ENCODE peak calls at places on chromosomes 3 and 15, in six cellular contexts. One of them, this sample, is unnamed.
A peak's percentile ranks its signal among the peaks of the same experiment; 100 is the strongest.

GRCh38 chr3:183554377-183554776 is 1.1 kb downstream of the KLHL6 start:
- DNase-seq in NCI-H774: no peak
- DNase-seq in Right ventricle myocardium superior: no peak
- DNase-seq in stimulated activated CD4-positive, alpha-beta T cell treated with anti-CD3 and anti-CD28 coated beads, TNF-alpha, amount 100 ng/mL, for 4 hours: no peak
- DNase-seq in heart right ventricle: no peak
- DNase-seq in GM19239: no peak
- DNase-seq in this sample: no peak

GRCh38 chr3:177195941-177196472 is 1.3 kb downstream of the TBL1XR1 start:
- DNase-seq in NCI-H774: no peak
- DNase-seq in Right ventricle myocardium superior: no peak
- DNase-seq in stimulated activated CD4-positive, alpha-beta T cell treated with anti-CD3 and anti-CD28 coated beads, TNF-alpha, amount 100 ng/mL, for 4 hours: no peak
- DNase-seq in heart right ventricle: no peak
- DNase-seq in GM19239: peak; percentile 33
- DNase-seq in this sample: no peak

GRCh38 chr15:60396100-60396499 is 1.7 kb downstream of the ANXA2 start:
- DNase-seq in NCI-H774: no peak
- DNase-seq in Right ventricle myocardium superior: no peak
- DNase-seq in stimulated activated CD4-positive, alpha-beta T cell treated with anti-CD3 and anti-CD28 coated beads, TNF-alpha, amount 100 ng/mL, for 4 hours: no peak
- DNase-seq in heart right ventricle: no peak
- DNase-seq in GM19239: no peak
- DNase-seq in this sample: no peak

GRCh38 chr3:129822679-129823078 is 70.8 kb downstream of the TMCC1 start:
- DNase-seq in NCI-H774: no peak
- DNase-seq in Right ventricle myocardium superior: no peak
- DNase-seq in stimulated activated CD4-positive, alpha-beta T cell treated with anti-CD3 and anti-CD28 coated beads, TNF-alpha, amount 100 ng/mL, for 4 hours: no peak
- DNase-seq in heart right ventricle: no peak
- DNase-seq in GM19239: no peak
- DNase-seq in this sample: no peak

GRCh38 chr3:182937293-182938051 is 42.9 kb downstream of the DCUN1D1 start:
- DNase-seq in NCI-H774: no peak
- DNase-seq in Right ventricle myocardium superior: no peak
- DNase-seq in stimulated activated CD4-positive, alpha-beta T cell treated with anti-CD3 and anti-CD28 coated beads, TNF-alpha, amount 100 ng/mL, for 4 hours: no peak
- DNase-seq in heart right ventricle: no peak
- DNase-seq in GM19239: no peak
- DNase-seq in this sample: no peak

GRCh38 chr3:150871192-150871591 is 34.0 kb downstream of the MINDY4B start:
- DNase-seq in NCI-H774: no peak
- DNase-seq in Right ventricle myocardium superior: no peak
- DNase-seq in stimulated activated CD4-positive, alpha-beta T cell treated with anti-CD3 and anti-CD28 coated beads, TNF-alpha, amount 100 ng/mL, for 4 hours: no peak
- DNase-seq in heart right ventricle: no peak
- DNase-seq in GM19239: no peak
- DNase-seq in this sample: no peak

GRCh38 chr3:64595253-64595694 is 92.5 kb downstream of the ADAMTS9 start:
- DNase-seq in NCI-H774: no peak
- DNase-seq in Right ventricle myocardium superior: peak; percentile 51
- DNase-seq in stimulated activated CD4-positive, alpha-beta T cell treated with anti-CD3 and anti-CD28 coated beads, TNF-alpha, amount 100 ng/mL, for 4 hours: no peak
- DNase-seq in heart right ventricle: peak; percentile 19
- DNase-seq in GM19239: no peak
- DNase-seq in this sample: no peak

GRCh38 chr3:13856006-13856405 is 23.9 kb downstream of the WNT7A start:
- DNase-seq in NCI-H774: no peak
- DNase-seq in Right ventricle myocardium superior: no peak
- DNase-seq in stimulated activated CD4-positive, alpha-beta T cell treated with anti-CD3 and anti-CD28 coated beads, TNF-alpha, amount 100 ng/mL, for 4 hours: no peak
- DNase-seq in heart right ventricle: no peak
- DNase-seq in GM19239: no peak
- DNase-seq in this sample: no peak

GRCh38 chr3:152909180-152909883 is 74.4 kb downstream of the P2RY1 start:
- DNase-seq in NCI-H774: no peak
- DNase-seq in Right ventricle myocardium superior: no peak
- DNase-seq in stimulated activated CD4-positive, alpha-beta T cell treated with anti-CD3 and anti-CD28 coated beads, TNF-alpha, amount 100 ng/mL, for 4 hours: no peak
- DNase-seq in heart right ventricle: no peak
- DNase-seq in GM19239: no peak
- DNase-seq in this sample: no peak

GRCh38 chr15:56307180-56307579 is 58.0 kb upstream of the TEX9 start:
- DNase-seq in NCI-H774: peak; percentile 38
- DNase-seq in Right ventricle myocardium superior: no peak
- DNase-seq in stimulated activated CD4-positive, alpha-beta T cell treated with anti-CD3 and anti-CD28 coated beads, TNF-alpha, amount 100 ng/mL, for 4 hours: no peak
- DNase-seq in heart right ventricle: no peak
- DNase-seq in GM19239: no peak
- DNase-seq in this sample: no peak

GRCh38 chr3:59731909-59732308 is 682.1 kb upstream of the CFAP20DC start:
- DNase-seq in NCI-H774: no peak
- DNase-seq in Right ventricle myocardium superior: no peak
- DNase-seq in stimulated activated CD4-positive, alpha-beta T cell treated with anti-CD3 and anti-CD28 coated beads, TNF-alpha, amount 100 ng/mL, for 4 hours: no peak
- DNase-seq in heart right ventricle: no peak
- DNase-seq in GM19239: no peak
- DNase-seq in this sample: no peak

GRCh38 chr3:71384393-71384792 is 199.1 kb downstream of the FOXP1 start:
- DNase-seq in NCI-H774: no peak
- DNase-seq in Right ventricle myocardium superior: no peak
- DNase-seq in stimulated activated CD4-positive, alpha-beta T cell treated with anti-CD3 and anti-CD28 coated beads, TNF-alpha, amount 100 ng/mL, for 4 hours: no peak
- DNase-seq in heart right ventricle: no peak
- DNase-seq in GM19239: no peak
- DNase-seq in this sample: no peak

GRCh38 chr3:172622916-172623700 is 87.8 kb downstream of the NCEH1 start:
- DNase-seq in NCI-H774: no peak
- DNase-seq in Right ventricle myocardium superior: no peak
- DNase-seq in stimulated activated CD4-positive, alpha-beta T cell treated with anti-CD3 and anti-CD28 coated beads, TNF-alpha, amount 100 ng/mL, for 4 hours: no peak
- DNase-seq in heart right ventricle: no peak
- DNase-seq in GM19239: no peak
- DNase-seq in this sample: no peak

GRCh38 chr3:184592411-184593200 is 31.0 kb downstream of the EPHB3 start:
- DNase-seq in NCI-H774: no peak
- DNase-seq in Right ventricle myocardium superior: no peak
- DNase-seq in stimulated activated CD4-positive, alpha-beta T cell treated with anti-CD3 and anti-CD28 coated beads, TNF-alpha, amount 100 ng/mL, for 4 hours: no peak
- DNase-seq in heart right ventricle: no peak
- DNase-seq in GM19239: no peak
- DNase-seq in this sample: peak; percentile 42

GRCh38 chr3:194606941-194607340 is 26.3 kb downstream of the TMEM44 start:
- DNase-seq in NCI-H774: no peak
- DNase-seq in Right ventricle myocardium superior: no peak
- DNase-seq in stimulated activated CD4-positive, alpha-beta T cell treated with anti-CD3 and anti-CD28 coated beads, TNF-alpha, amount 100 ng/mL, for 4 hours: no peak
- DNase-seq in heart right ventricle: no peak
- DNase-seq in GM19239: no peak
- DNase-seq in this sample: no peak

GRCh38 chr15:67690936-67691335 is 134.4 kb upstream of the SKOR1 start:
- DNase-seq in NCI-H774: peak; percentile 71
- DNase-seq in Right ventricle myocardium superior: no peak
- DNase-seq in stimulated activated CD4-positive, alpha-beta T cell treated with anti-CD3 and anti-CD28 coated beads, TNF-alpha, amount 100 ng/mL, for 4 hours: no peak
- DNase-seq in heart right ventricle: no peak
- DNase-seq in GM19239: no peak
- DNase-seq in this sample: no peak

GRCh38 chr3:16143870-16144568 is 30.5 kb upstream of the GALNT15 start:
- DNase-seq in NCI-H774: no peak
- DNase-seq in Right ventricle myocardium superior: no peak
- DNase-seq in stimulated activated CD4-positive, alpha-beta T cell treated with anti-CD3 and anti-CD28 coated beads, TNF-alpha, amount 100 ng/mL, for 4 hours: no peak
- DNase-seq in heart right ventricle: no peak
- DNase-seq in GM19239: no peak
- DNase-seq in this sample: no peak

GRCh38 chr15:93217343-93217742 is 128.3 kb upstream of the RGMA start:
- DNase-seq in NCI-H774: no peak
- DNase-seq in Right ventricle myocardium superior: no peak
- DNase-seq in stimulated activated CD4-positive, alpha-beta T cell treated with anti-CD3 and anti-CD28 coated beads, TNF-alpha, amount 100 ng/mL, for 4 hours: no peak
- DNase-seq in heart right ventricle: peak; percentile 33
- DNase-seq in GM19239: no peak
- DNase-seq in this sample: no peak

GRCh38 chr15:54687628-54688027 is 509.1 kb downstream of the RSL24D1 start:
- DNase-seq in NCI-H774: no peak
- DNase-seq in Right ventricle myocardium superior: no peak
- DNase-seq in stimulated activated CD4-positive, alpha-beta T cell treated with anti-CD3 and anti-CD28 coated beads, TNF-alpha, amount 100 ng/mL, for 4 hours: no peak
- DNase-seq in heart right ventricle: no peak
- DNase-seq in GM19239: no peak
- DNase-seq in this sample: no peak

GRCh38 chr15:52857937-52858336 is 67.8 kb upstream of the ONECUT1 start:
- DNase-seq in NCI-H774: no peak
- DNase-seq in Right ventricle myocardium superior: no peak
- DNase-seq in stimulated activated CD4-positive, alpha-beta T cell treated with anti-CD3 and anti-CD28 coated beads, TNF-alpha, amount 100 ng/mL, for 4 hours: no peak
- DNase-seq in heart right ventricle: no peak
- DNase-seq in GM19239: no peak
- DNase-seq in this sample: peak; percentile 2

GRCh38 chr3:41688595-41689380 is 273.1 kb downstream of the ULK4 start:
- DNase-seq in NCI-H774: no peak
- DNase-seq in Right ventricle myocardium superior: no peak
- DNase-seq in stimulated activated CD4-positive, alpha-beta T cell treated with anti-CD3 and anti-CD28 coated beads, TNF-alpha, amount 100 ng/mL, for 4 hours: no peak
- DNase-seq in heart right ventricle: no peak
- DNase-seq in GM19239: no peak
- DNase-seq in this sample: no peak

GRCh38 chr3:17302774-17303173 is 418.0 kb downstream of the PLCL2 start:
- DNase-seq in NCI-H774: no peak
- DNase-seq in Right ventricle myocardium superior: peak; percentile 48
- DNase-seq in stimulated activated CD4-positive, alpha-beta T cell treated with anti-CD3 and anti-CD28 coated beads, TNF-alpha, amount 100 ng/mL, for 4 hours: no peak
- DNase-seq in heart right ventricle: peak; percentile 19
- DNase-seq in GM19239: no peak
- DNase-seq in this sample: no peak

GRCh38 chr15:48522911-48523310 is 122.6 kb downstream of the FBN1 start:
- DNase-seq in NCI-H774: no peak
- DNase-seq in Right ventricle myocardium superior: no peak
- DNase-seq in stimulated activated CD4-positive, alpha-beta T cell treated with anti-CD3 and anti-CD28 coated beads, TNF-alpha, amount 100 ng/mL, for 4 hours: no peak
- DNase-seq in heart right ventricle: no peak
- DNase-seq in GM19239: no peak
- DNase-seq in this sample: no peak